ENCODE peak calls at places on chromosomes 5 and 9, in five cellular contexts. V is foreskin fibroblast, J is tibial artery, I is activated gamma-delta T cell, S is prostate gland. A is an unnamed sample.

GRCh38 chr9:117744856-117745389 is 40.7 kb downstream of the TLR4 start:
- DNase-seq in V (no peak), J (no peak), I (no peak), S (no peak), A (no peak)

GRCh38 chr9:124894741-124895170 is 32.8 kb downstream of the ARPC5L start:
- DNase-seq in V (peak; percentile 34), J (no peak), I (no peak), S (no peak), A (peak; percentile 46)

GRCh38 chr5:108749130-108749861 is 1.6 kb downstream of the FER start:
- DNase-seq in V (no peak), J (no peak), I (peak; percentile 61), S (peak; percentile 59), A (no peak)

GRCh38 chr5:3098821-3099220 is 347.3 kb upstream of the IRX2 start:
- DNase-seq in V (no peak), J (no peak), I (no peak), S (no peak), A (no peak)

GRCh38 chr5:138503487-138504270 is 38.4 kb downstream of the EGR1 start:
- DNase-seq in V (peak; percentile 57), J (no peak), I (no peak), S (peak; percentile 56), A (peak; percentile 67)

GRCh38 chr5:119368238-119368630 is 12.4 kb downstream of the TNFAIP8 start:
- DNase-seq in V (no peak), J (no peak), I (no peak), S (no peak), A (no peak)

GRCh38 chr9:128101231-128101641 is 26.3 kb downstream of the PTGES2 start:
- DNase-seq in V (no peak), J (no peak), I (no peak), S (no peak), A (no peak)

GRCh38 chr9:109252291-109252690 is 68.6 kb downstream of the EPB41L4B start:
- DNase-seq in V (no peak), J (no peak), I (no peak), S (no peak), A (no peak)

GRCh38 chr5:141821430-141821925 is 56.7 kb downstream of the PCDH1 start:
- DNase-seq in V (peak; percentile 46), J (no peak), I (no peak), S (no peak), A (peak; percentile 95)

GRCh38 chr5:2591777-2592453 is 159.6 kb downstream of the IRX2 start:
- DNase-seq in V (no peak), J (no peak), I (no peak), S (no peak), A (no peak)

GRCh38 chr5:67648201-67648671 is 451.6 kb upstream of the CD180 start:
- DNase-seq in V (peak; percentile 83), J (peak; percentile 91), I (no peak), S (peak; percentile 92), A (no peak)

GRCh38 chr5:11878846-11879245 is 25.4 kb downstream of the CTNND2 start:
- DNase-seq in V (no peak), J (no peak), I (no peak), S (no peak), A (no peak)

GRCh38 chr5:98769006-98769255 is 4.5 kb upstream of the RGMB start:
- DNase-seq in V (no peak), J (no peak), I (peak; percentile 20), S (no peak), A (no peak)

GRCh38 chr9:125506045-125506444 is 201.0 kb downstream of the MAPKAP1 start:
- DNase-seq in V (no peak), J (no peak), I (no peak), S (no peak), A (no peak)

GRCh38 chr5:111271885-111272284 is 47.7 kb downstream of the CAMK4 start:
- DNase-seq in V (no peak), J (no peak), I (no peak), S (no peak), A (no peak)

GRCh38 chr5:179250561-179251225 is 94.6 kb downstream of the ADAMTS2 start:
- DNase-seq in V (no peak), J (peak; percentile 60), I (no peak), S (no peak), A (no peak)

GRCh38 chr5:109743770-109744212 is 54.1 kb downstream of the MAN2A1 start:
- DNase-seq in V (peak; percentile 88), J (no peak), I (no peak), S (no peak), A (peak; percentile 89)

GRCh38 chr5:20497356-20497755 is 509.4 kb upstream of the CDH18 start:
- DNase-seq in V (no peak), J (no peak), I (no peak), S (no peak), A (no peak)

GRCh38 chr5:36734422-36734821 is 128.0 kb downstream of the SLC1A3 start:
- DNase-seq in V (no peak), J (no peak), I (no peak), S (peak; percentile 16), A (peak; percentile 28)

GRCh38 chr5:158023266-158023665 is 164.3 kb upstream of the CLINT1 start:
- DNase-seq in V (no peak), J (no peak), I (no peak), S (no peak), A (no peak)

GRCh38 chr5:149132474-149132873 is 8.8 kb upstream of the ABLIM3 start:
- DNase-seq in V (no peak), J (no peak), I (no peak), S (no peak), A (no peak)